ENCODE peak calls at places on chromosomes 3 and 15, in ten cellular contexts. P is gastrocnemius medialis, O is pancreas, U is PC-9, D is Peyer's patch, E is spleen, Y is bronchial epithelial cell, C is endothelial cell of umbilical vein, G is GM23338, Z is ovary. J is an unnamed sample.

GRCh38 chr3:191385101-191385500 is 54.8 kb upstream of the UTS2B start:
- DNase-seq in P (no peak), O (no peak), U (no peak), D (no peak), E (no peak), Y (no peak), C (no peak), G (no peak), Z (no peak), J (no peak)

GRCh38 chr15:81301815-81302399 is 22.0 kb downstream of the STARD5 start:
- DNase-seq in P (no peak), O (no peak), U (no peak), D (peak; percentile 87), E (peak; percentile 91), Y (no peak), C (no peak), G (no peak), Z (no peak), J (no peak)

GRCh38 chr3:15276028-15276717 is 56.2 kb downstream of the SH3BP5 start:
- DNase-seq in P (no peak), O (no peak), U (no peak), D (peak; percentile 34), E (no peak), Y (no peak), C (no peak), G (no peak), Z (no peak), J (no peak)

GRCh38 chr3:149894211-149894610 is 76.5 kb downstream of the PFN2 start:
- DNase-seq in P (no peak), O (no peak), U (no peak), D (no peak), E (no peak), Y (peak; percentile 8), C (no peak), G (no peak), Z (no peak), J (no peak)

GRCh38 chr3:152405915-152406802 is 137.4 kb downstream of the MBNL1 start:
- DNase-seq in P (no peak), O (no peak), U (peak; percentile 83), D (no peak), E (no peak), Y (peak; percentile 97), C (no peak), G (no peak), Z (no peak), J (no peak)

GRCh38 chr3:86772699-86773098 is 218.2 kb downstream of the VGLL3 start:
- DNase-seq in P (no peak), O (no peak), U (no peak), D (no peak), E (no peak), Y (no peak), C (no peak), G (no peak), Z (no peak), J (no peak)

GRCh38 chr3:133393204-133393603 is 6.7 kb upstream of the BFSP2 start:
- DNase-seq in P (no peak), O (no peak), U (no peak), D (no peak), E (no peak), Y (peak; percentile 46), C (no peak), G (no peak), Z (no peak), J (no peak)

GRCh38 chr3:119562307-119562961 is 3.0 kb upstream of the CD80 start:
- DNase-seq in P (no peak), O (no peak), U (no peak), D (no peak), E (no peak), Y (no peak), C (no peak), G (no peak), Z (no peak), J (peak; percentile 54)

GRCh38 chr3:42894693-42895092 is 11.2 kb upstream of the ZNF662 start:
- DNase-seq in P (no peak), O (no peak), U (no peak), D (no peak), E (no peak), Y (no peak), C (no peak), G (no peak), Z (no peak), J (no peak)

GRCh38 chr3:78857494-78858111 is 910.2 kb downstream of the ROBO1 start:
- DNase-seq in P (no peak), O (no peak), U (no peak), D (no peak), E (no peak), Y (no peak), C (no peak), G (no peak), Z (no peak), J (no peak)

GRCh38 chr3:15330031-15330596 is 2.3 kb downstream of the SH3BP5 start:
- DNase-seq in P (peak; percentile 64), O (no peak), U (no peak), D (peak; percentile 66), E (no peak), Y (no peak), C (peak; percentile 71), G (no peak), Z (peak; percentile 71), J (no peak)

GRCh38 chr3:59654953-59655430 is 605.2 kb upstream of the CFAP20DC start:
- DNase-seq in P (no peak), O (no peak), U (no peak), D (no peak), E (no peak), Y (no peak), C (no peak), G (no peak), Z (no peak), J (no peak)

GRCh38 chr3:104411760-104412159 is 954.9 kb upstream of the ALCAM start:
- DNase-seq in P (no peak), O (no peak), U (no peak), D (no peak), E (no peak), Y (no peak), C (no peak), G (no peak), Z (no peak), J (no peak)

GRCh38 chr3:141000027-141000663 is 51.0 kb upstream of the SPSB4 start:
- DNase-seq in P (peak; percentile 20), O (peak; percentile 72), U (no peak), D (peak; percentile 62), E (no peak), Y (peak; percentile 53), C (peak; percentile 51), G (peak; percentile 86), Z (peak; percentile 58), J (peak; percentile 24)

GRCh38 chr3:38578081-38578475 is 71.4 kb downstream of the SCN5A start:
- DNase-seq in P (no peak), O (no peak), U (no peak), D (peak; percentile 5), E (peak; percentile 28), Y (no peak), C (no peak), G (no peak), Z (no peak), J (no peak)

GRCh38 chr15:32933241-32933640 is 215.4 kb downstream of the GREM1 start:
- DNase-seq in P (no peak), O (no peak), U (no peak), D (no peak), E (no peak), Y (no peak), C (no peak), G (no peak), Z (no peak), J (no peak)

DNA sequence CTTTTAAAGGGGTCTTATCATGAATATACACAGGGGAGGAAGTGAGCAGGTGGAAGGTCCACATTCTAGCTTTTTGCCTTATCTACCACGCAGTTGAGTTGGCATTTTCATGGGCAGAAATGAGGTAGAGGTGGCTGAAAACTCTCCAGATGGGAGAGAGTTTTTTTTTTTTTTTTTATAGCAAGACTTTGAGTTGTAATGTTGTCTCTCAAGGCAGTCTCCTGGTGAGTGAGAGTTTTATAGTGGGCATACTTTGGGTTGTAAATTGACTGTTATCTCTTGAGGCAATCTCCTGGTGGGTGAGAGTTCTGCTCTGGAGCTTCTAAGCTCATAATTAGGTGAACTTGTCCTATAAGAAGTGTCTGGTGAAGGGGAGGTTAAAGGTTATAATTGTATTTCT is 191.7 kb upstream of the NAALADL2 start:
- DNase-seq in P (no peak), O (no peak), U (no peak), D (no peak), E (no peak), Y (no peak), C (no peak), G (no peak), Z (no peak), J (no peak)
- H3K4me3 ChIP-seq in P (no peak overlapping the region), O (no peak overlapping the region), U (no peak overlapping the region), D (no peak overlapping the region), E (no peak overlapping the region), Y (no peak overlapping the region), C (no peak overlapping the region), G (no peak overlapping the region), Z (no peak overlapping the region), J (no peak overlapping the region)

DNA sequence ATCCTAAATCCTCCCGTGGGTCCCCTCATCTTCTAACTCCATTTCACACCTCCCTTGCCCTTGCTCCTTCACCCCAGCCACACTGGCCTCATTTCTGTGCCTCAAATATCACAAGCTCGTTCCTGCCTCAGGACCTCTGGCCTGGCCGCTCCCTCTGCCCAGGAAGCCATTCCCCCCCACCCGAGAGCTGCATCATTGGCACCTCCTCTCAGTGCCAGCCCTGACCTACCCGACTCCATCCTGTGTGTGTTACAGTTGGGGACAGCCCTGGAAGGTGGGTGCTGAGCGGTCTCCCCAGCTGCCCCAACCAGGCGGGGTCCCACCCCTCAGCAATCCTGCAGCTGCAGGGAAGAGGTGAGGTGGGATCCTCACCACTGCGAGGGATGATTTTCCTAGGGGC is 14.5 kb downstream of the PLXND1 start:
- DNase-seq in P (no peak), O (no peak), U (no peak), D (no peak), E (peak; percentile 78), Y (no peak), C (no peak), G (no peak), Z (no peak), J (no peak)
- H3K4me3 ChIP-seq in P (no peak overlapping the region), O (no peak overlapping the region), U (no peak overlapping the region), D (no peak overlapping the region), E (no peak overlapping the region), Y (no peak overlapping the region), C (no peak overlapping the region), G (peak overlapping the region; percentile 47), Z (no peak overlapping the region), J (no peak overlapping the region)

DNA sequence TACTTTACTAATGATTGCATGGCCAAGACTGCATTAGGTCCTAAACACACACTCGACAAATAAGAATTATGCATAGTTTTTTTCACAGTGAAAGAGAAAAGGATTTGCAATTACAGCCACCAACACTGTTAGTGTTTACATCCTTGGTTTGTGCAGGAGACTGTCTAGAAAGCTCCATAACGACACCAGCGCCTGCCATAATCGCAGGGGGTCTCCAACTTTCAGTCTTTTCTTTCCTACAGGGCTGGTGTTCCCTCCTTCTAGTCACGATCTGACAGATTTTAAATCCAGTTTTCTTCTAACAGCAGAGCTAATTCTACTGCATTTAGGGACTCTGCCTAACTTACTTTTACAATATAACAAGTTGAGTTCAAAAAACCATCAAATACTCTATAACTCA is 58.0 kb downstream of the CLASP2 start:
- DNase-seq in P (no peak), O (no peak), U (no peak), D (no peak), E (no peak), Y (no peak), C (peak; percentile 4), G (no peak), Z (no peak), J (no peak)
- H3K4me3 ChIP-seq in P (peak overlapping the region; percentile 57), O (no peak overlapping the region), U (no peak overlapping the region), D (no peak overlapping the region), E (no peak overlapping the region), Y (no peak overlapping the region), C (peak overlapping the region; percentile 10), G (peak overlapping the region; percentile 44), Z (no peak overlapping the region), J (no peak overlapping the region)

GRCh38 chr3:100796556-100796955 is 87.3 kb downstream of the TFG start:
- DNase-seq in P (no peak), O (no peak), U (no peak), D (no peak), E (no peak), Y (peak; percentile 43), C (peak; percentile 62), G (peak; percentile 53), Z (no peak), J (no peak)
- H3K4me3 ChIP-seq in P (no peak overlapping the region), O (no peak overlapping the region), U (no peak overlapping the region), D (no peak overlapping the region), E (no peak overlapping the region), Y (no peak overlapping the region), C (no peak overlapping the region), G (no peak overlapping the region), Z (no peak overlapping the region), J (no peak overlapping the region)